ENCODE peak calls at places on chromosome 4, in nine cellular contexts. K, E, R, Q, W, U, F, L and S are unnamed samples.

GRCh38 chr4:170743633-170744032 is 653.9 kb upstream of the AADAT start:
- DNase-seq in L (no peak), U (no peak), E (no peak), F (no peak), K (no peak), Q (no peak), W (no peak), R (no peak), S (no peak)

GRCh38 chr4:144579411-144580020 is 66.4 kb upstream of the HHIP start:
- DNase-seq in K (no peak), W (no peak), E (no peak), F (no peak), R (no peak), U (no peak), L (peak), Q (no peak), S (no peak)

GRCh38 chr4:6852582-6852981 is 57.0 kb upstream of the TBC1D14 start:
- DNase-seq in K (no peak), Q (no peak), L (no peak), F (no peak), R (no peak), U (no peak), E (no peak), W (no peak), S (no peak)

GRCh38 chr4:112968456-112969159 is 80.8 kb upstream of the ANK2 start:
- DNase-seq in L (no peak), F (no peak), W (no peak), R (no peak), E (no peak), K (no peak), Q (no peak), U (no peak), S (no peak)

GRCh38 chr4:138301536-138301935 is 59.4 kb upstream of the SLC7A11 start:
- DNase-seq in R (no peak), E (no peak), W (no peak), F (no peak), K (no peak), L (no peak), U (no peak), Q (no peak), S (no peak)

GRCh38 chr4:40462326-40462725 is 127.2 kb downstream of the CHRNA9 start:
- DNase-seq in F (peak), K (no peak), W (no peak), R (no peak), Q (no peak), E (no peak), L (no peak), U (no peak), S (peak)

GRCh38 chr4:147207941-147208340 is 262.3 kb upstream of the TTC29 start:
- DNase-seq in R (no peak), K (no peak), Q (no peak), W (no peak), U (no peak), L (no peak), F (no peak), E (no peak), S (no peak)

GRCh38 chr4:58833126-58833525 is 1722.9 kb upstream of the IGFBP7 start:
- DNase-seq in F (no peak), K (no peak), L (no peak), R (no peak), U (no peak), Q (no peak), E (no peak), W (no peak), S (no peak)

GRCh38 chr4:185305979-185306442 is 89.7 kb downstream of the LRP2BP start:
- DNase-seq in Q (no peak), U (no peak), L (peak), R (no peak), F (no peak), E (no peak), K (peak), W (no peak), S (no peak)

GRCh38 chr4:175986-176385 is 51.7 kb downstream of the ZNF718 start:
- DNase-seq in W (no peak), R (no peak), E (no peak), Q (no peak), U (no peak), F (no peak), L (no peak), K (no peak), S (no peak)

GRCh38 chr4:157023941-157024340 is 52.0 kb upstream of the GLRB start:
- DNase-seq in Q (no peak), U (no peak), F (no peak), W (no peak), L (no peak), E (no peak), R (no peak), K (no peak), S (no peak)

GRCh38 chr4:65825121-65825520 is 154.8 kb upstream of the EPHA5 start:
- DNase-seq in E (no peak), R (no peak), K (no peak), W (no peak), U (no peak), F (no peak), L (peak), Q (no peak), S (no peak)

GRCh38 chr4:86450189-86450588 is 90.3 kb upstream of the MAPK10 start:
- DNase-seq in F (no peak), L (no peak), U (no peak), E (no peak), Q (no peak), W (no peak), R (no peak), K (no peak), S (no peak)

GRCh38 chr4:7414046-7414445 is 20.7 kb downstream of the PSAPL1 start:
- DNase-seq in U (no peak), Q (peak), L (no peak), E (no peak), K (no peak), F (no peak), W (no peak), R (no peak), S (no peak)

GRCh38 chr4:148653681-148654080 is 211.5 kb upstream of the NR3C2 start:
- DNase-seq in L (no peak), W (no peak), F (no peak), Q (no peak), R (no peak), E (no peak), U (no peak), K (no peak), S (no peak)

GRCh38 chr4:120694973-120695372 is 227.6 kb downstream of the PRDM5 start:
- DNase-seq in W (peak), K (no peak), E (no peak), R (no peak), U (no peak), F (no peak), L (peak), Q (no peak), S (no peak)

GRCh38 chr4:105135746-105136145 is 10.9 kb upstream of the TET2 start:
- DNase-seq in K (no peak), Q (no peak), U (no peak), E (no peak), R (no peak), W (no peak), L (no peak), F (no peak), S (no peak)

GRCh38 chr4:61003301-61003700 is 196.8 kb upstream of the ADGRL3 start:
- DNase-seq in W (no peak), L (no peak), R (no peak), Q (no peak), U (no peak), F (no peak), E (no peak), K (no peak), S (no peak)

GRCh38 chr4:143482753-143483362 is 30.6 kb upstream of the SMARCA5 start:
- DNase-seq in U (no peak), Q (no peak), F (no peak), E (no peak), L (peak), K (peak), W (no peak), R (no peak), S (peak)

GRCh38 chr4:141860974-141861373 is 224.6 kb downstream of the IL15 start:
- DNase-seq in R (no peak), E (no peak), U (no peak), F (no peak), K (no peak), L (no peak), Q (no peak), W (no peak), S (no peak)

GRCh38 chr4:143286733-143287570 is 49.7 kb upstream of the GAB1 start:
- DNase-seq in F (no peak), U (no peak), K (no peak), E (no peak), Q (no peak), W (no peak), L (no peak), R (no peak), S (no peak)

GRCh38 chr4:181364504-181364903 is 878.7 kb upstream of the TENM3 start:
- DNase-seq in L (no peak), K (no peak), Q (no peak), U (no peak), F (no peak), W (no peak), R (no peak), E (no peak), S (no peak)

GRCh38 chr4:138875886-138876608 is 139.5 kb upstream of the NOCT start:
- DNase-seq in R (no peak), K (no peak), E (no peak), F (no peak), Q (no peak), U (no peak), W (no peak), L (peak), S (no peak)

GRCh38 chr4:119227690-119228089 is 15.2 kb downstream of the USP53 start:
- DNase-seq in Q (no peak), F (no peak), K (no peak), W (no peak), R (no peak), U (no peak), E (no peak), L (no peak), S (no peak)

GRCh38 chr4:155762351-155762750 is 3.5 kb downstream of the GUCY1B1 start:
- DNase-seq in W (no peak), L (no peak), F (no peak), U (no peak), E (no peak), R (no peak), K (no peak), Q (no peak), S (no peak)

GRCh38 chr4:17811078-17811603 is 362 bp downstream of the NCAPG start:
- DNase-seq in K (no peak), L (no peak), U (no peak), W (peak), Q (no peak), E (no peak), R (no peak), F (no peak), S (no peak)

GRCh38 chr4:100842856-100843255 is 325.0 kb upstream of the EMCN start:
- DNase-seq in R (no peak), U (no peak), Q (no peak), L (no peak), K (no peak), E (no peak), W (no peak), F (no peak), S (no peak)

GRCh38 chr4:129355529-129355928 is 259.6 kb downstream of the C4orf33 start:
- DNase-seq in E (no peak), R (no peak), L (no peak), W (no peak), U (no peak), Q (no peak), K (no peak), F (no peak), S (no peak)

GRCh38 chr4:137576437-137576836 is 44.1 kb upstream of the PCDH18 start:
- DNase-seq in R (no peak), Q (no peak), W (no peak), E (no peak), L (no peak), K (no peak), U (no peak), F (no peak), S (no peak)

GRCh38 chr4:161256716-161257115 is 907.1 kb downstream of the FSTL5 start:
- DNase-seq in Q (no peak), E (no peak), F (no peak), L (peak), U (no peak), R (no peak), K (no peak), W (no peak), S (no peak)

GRCh38 chr4:111639120-111639519 is 506.1 kb upstream of the FAM241A start:
- DNase-seq in E (no peak), L (no peak), R (no peak), W (no peak), K (no peak), U (no peak), Q (no peak), F (no peak), S (no peak)

GRCh38 chr4:75823812-75824211 is 78.4 kb downstream of the PPEF2 start:
- DNase-seq in E (no peak), L (no peak), Q (no peak), K (no peak), F (no peak), R (no peak), W (no peak), U (no peak), S (no peak)

GRCh38 chr4:99690990-99691389 is 33.4 kb upstream of the C4orf54 start:
- DNase-seq in R (no peak), W (no peak), K (no peak), U (no peak), Q (no peak), F (no peak), L (no peak), E (no peak), S (no peak)

GRCh38 chr4:102586644-102587021 is 85.5 kb downstream of the NFKB1 start:
- DNase-seq in Q (no peak), F (no peak), E (no peak), W (no peak), L (no peak), K (no peak), R (no peak), U (no peak), S (no peak)

GRCh38 chr4:130124066-130124465 is 1028.1 kb downstream of the C4orf33 start:
- DNase-seq in F (no peak), R (no peak), U (no peak), W (no peak), Q (no peak), K (no peak), E (no peak), L (no peak), S (no peak)

GRCh38 chr4:170497105-170497504 is 407.3 kb upstream of the AADAT start:
- DNase-seq in W (no peak), F (no peak), R (no peak), L (no peak), E (no peak), K (peak), Q (no peak), U (no peak), S (no peak)

GRCh38 chr4:8369426-8370105 is 71.0 kb downstream of the ACOX3 start:
- DNase-seq in R (no peak), L (no peak), Q (no peak), W (no peak), F (no peak), E (no peak), U (no peak), K (no peak), S (no peak)

GRCh38 chr4:187929024-187929423 is 66.5 kb upstream of the ZFP42 start:
- DNase-seq in R (no peak), U (no peak), F (no peak), Q (no peak), W (no peak), E (no peak), K (no peak), L (no peak), S (no peak)

GRCh38 chr4:109368661-109369060 is 65.0 kb upstream of the SEC24B start:
- DNase-seq in Q (no peak), U (no peak), W (no peak), R (no peak), L (no peak), K (no peak), F (no peak), E (no peak), S (no peak)

DNA sequence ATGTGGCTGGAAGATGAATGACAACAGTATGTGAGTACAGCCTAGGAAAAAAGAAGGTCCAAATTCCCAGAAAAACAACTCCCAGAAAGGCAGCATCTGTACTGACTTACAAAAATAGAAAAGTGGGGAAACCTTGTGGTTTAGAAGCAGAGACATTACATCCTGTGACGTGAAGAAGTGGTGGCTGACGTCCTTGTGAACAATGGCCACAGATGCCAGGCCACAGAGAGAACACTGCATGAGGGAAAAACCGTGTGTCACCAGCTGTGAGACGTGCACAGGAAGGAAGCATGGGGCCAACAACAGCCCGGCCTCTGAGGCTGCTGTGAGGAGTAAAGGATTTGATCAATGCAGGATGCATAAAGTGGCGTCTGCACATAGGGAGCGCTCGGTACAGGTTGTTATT is 81.2 kb downstream of the SPRY1 start:
- DNase-seq in Q (no peak), K (no peak), F (no peak), L (peak), E (no peak), U (no peak), W (peak), R (no peak), S (no peak)
- TF ChIP-seq POLR2AphosphoS5 in Q (peak), K (no peak), F (no peak), L (no peak), E (no peak), U (no peak), W (no peak), R (no peak), S (no peak)

DNA sequence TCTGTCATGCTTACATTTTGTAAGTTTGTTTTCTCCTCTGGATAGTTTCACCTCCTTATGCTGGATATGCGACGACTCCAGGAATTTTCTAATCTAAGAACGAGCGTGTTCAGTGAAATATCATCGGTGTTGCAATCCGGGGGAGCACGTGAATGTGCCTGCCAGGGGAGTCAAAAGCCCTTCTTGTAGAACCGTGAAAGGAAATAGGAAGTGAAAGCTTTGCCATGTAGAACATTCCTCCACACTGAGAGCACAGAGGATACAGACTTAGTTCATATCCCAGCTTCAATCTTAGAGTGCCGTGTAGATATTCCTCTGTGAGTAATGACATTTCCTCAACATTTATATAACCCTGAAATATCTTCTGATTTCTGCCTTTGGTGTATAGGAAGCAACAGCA is 121.2 kb downstream of the VEGFC start:
- DNase-seq in R (no peak), U (peak), E (no peak), F (no peak), K (no peak), W (no peak), Q (no peak), L (no peak), S (no peak)
- TF ChIP-seq POLR2AphosphoS5 in R (no peak), U (no peak), E (no peak), F (no peak), K (no peak), W (no peak), Q (no peak), L (no peak), S (no peak)

DNA sequence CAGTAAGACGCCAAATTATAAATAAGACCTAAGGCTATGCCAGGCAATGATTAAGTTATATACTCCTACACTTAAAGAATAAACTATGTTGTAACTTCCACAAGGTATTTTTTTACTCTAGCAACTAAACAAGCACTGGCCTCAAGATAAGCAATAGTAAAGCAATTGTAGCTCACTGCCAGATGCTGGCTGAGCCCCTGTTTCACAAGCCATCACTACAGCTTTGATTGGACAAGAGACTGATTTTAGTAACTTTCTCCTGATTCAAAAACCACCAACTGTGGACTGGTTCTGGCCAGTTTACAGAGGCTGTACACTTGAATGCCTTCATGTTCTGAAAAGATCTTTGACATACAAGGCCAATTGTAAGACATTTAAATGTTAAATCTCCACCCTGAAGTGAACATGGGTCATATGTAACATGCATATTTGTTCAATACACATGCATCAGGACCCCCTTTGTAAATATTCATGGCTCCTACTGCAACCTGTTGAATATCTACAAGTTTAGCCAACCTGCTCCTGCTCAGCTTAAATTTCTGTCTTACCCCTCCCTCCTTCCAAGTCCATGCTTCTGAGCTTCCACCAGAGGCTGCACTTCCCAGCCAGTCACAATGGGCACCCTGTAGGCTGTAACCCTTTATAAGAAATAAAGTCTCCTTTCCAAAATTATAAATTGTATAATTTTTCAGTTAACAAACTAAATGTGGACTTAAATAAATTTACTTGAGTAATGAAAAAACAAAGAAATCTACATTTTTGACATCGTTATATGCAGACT is 423.6 kb downstream of the ANKRD50 start:
- DNase-seq in Q (no peak), F (no peak), W (no peak), U (no peak), E (no peak), R (no peak), L (no peak), K (no peak), S (no peak)
- TF ChIP-seq POLR2AphosphoS5 in Q (no peak), F (no peak), W (no peak), U (no peak), E (no peak), R (no peak), L (no peak), K (no peak), S (no peak)

GRCh38 chr4:151430737-151431457 is 21.9 kb downstream of the FHIP1A start:
- DNase-seq in L (no peak), W (no peak), E (no peak), R (no peak), Q (no peak), K (no peak), U (no peak), F (no peak), S (no peak)

GRCh38 chr4:151427268-151427667 is 18.3 kb downstream of the FHIP1A start:
- DNase-seq in Q (no peak), K (no peak), W (no peak), U (no peak), L (no peak), R (no peak), E (no peak), F (no peak), S (no peak)

GRCh38 chr4:151426513-151426912 is 17.5 kb downstream of the FHIP1A start:
- DNase-seq in R (peak), U (no peak), F (no peak), W (no peak), K (no peak), L (no peak), E (no peak), Q (no peak), S (no peak)

GRCh38 chr4:151429957-151430548 is 21.1 kb downstream of the FHIP1A start:
- DNase-seq in Q (no peak), R (no peak), U (no peak), K (no peak), E (no peak), W (no peak), L (no peak), F (no peak), S (no peak)

GRCh38 chr4:151428346-151428745 is 19.4 kb downstream of the FHIP1A start:
- DNase-seq in R (no peak), E (no peak), U (no peak), W (no peak), K (no peak), F (no peak), L (no peak), Q (no peak), S (no peak)
- TF ChIP-seq POLR2AphosphoS5 in R (no peak), E (no peak), U (no peak), W (no peak), K (no peak), F (no peak), L (no peak), Q (no peak), S (no peak)

GRCh38 chr4:151809716-151810115 is 48.9 kb upstream of the GATB start:
- DNase-seq in W (no peak), Q (no peak), L (no peak), R (no peak), F (no peak), K (no peak), E (no peak), U (no peak), S (no peak)
- TF ChIP-seq POLR2AphosphoS5 in W (no peak), Q (no peak), L (no peak), R (no peak), F (no peak), K (no peak), E (no peak), U (no peak), S (no peak)